ENCODE peak calls at places on chromosomes 11 and 22, in four cellular contexts. One of them, this sample, is unnamed.

GRCh38 chr22:49010086-49010863 is 817.4 kb downstream of the BRD1 start:
- DNase-seq in GM19239: no peak
- DNase-seq in NCI-H1105 treated with DMSO at 0.1 percent for 48 hours: no peak
- DNase-seq in putamen: no peak
- DNase-seq in this sample: no peak

GRCh38 chr11:103673773-103674172 is 362.7 kb upstream of the DDI1 start:
- DNase-seq in GM19239: no peak
- DNase-seq in NCI-H1105 treated with DMSO at 0.1 percent for 48 hours: no peak
- DNase-seq in putamen: no peak
- DNase-seq in this sample: no peak

GRCh38 chr11:6646631-6647281 is 8.9 kb downstream of the DCHS1 start:
- DNase-seq in GM19239: peak; percentile 66
- DNase-seq in NCI-H1105 treated with DMSO at 0.1 percent for 48 hours: no peak
- DNase-seq in putamen: no peak
- DNase-seq in this sample: no peak

GRCh38 chr11:120186799-120187591 is 23.8 kb upstream of the OAF start:
- DNase-seq in GM19239: no peak
- DNase-seq in NCI-H1105 treated with DMSO at 0.1 percent for 48 hours: no peak
- DNase-seq in putamen: no peak
- DNase-seq in this sample: no peak

GRCh38 chr11:42536961-42537360 is 774.8 kb upstream of the API5 start:
- DNase-seq in GM19239: no peak
- DNase-seq in NCI-H1105 treated with DMSO at 0.1 percent for 48 hours: no peak
- DNase-seq in putamen: no peak
- DNase-seq in this sample: no peak

GRCh38 chr22:28925916-28926315 is 42.5 kb downstream of the ZNRF3 start:
- DNase-seq in GM19239: no peak
- DNase-seq in NCI-H1105 treated with DMSO at 0.1 percent for 48 hours: no peak
- DNase-seq in putamen: no peak
- DNase-seq in this sample: no peak

GRCh38 chr11:2251138-2251537 is 19.2 kb downstream of the ASCL2 start:
- DNase-seq in GM19239: no peak
- DNase-seq in NCI-H1105 treated with DMSO at 0.1 percent for 48 hours: no peak
- DNase-seq in putamen: no peak
- DNase-seq in this sample: no peak

GRCh38 chr11:117735350-117735977 is 61.6 kb downstream of the DSCAML1 start:
- DNase-seq in GM19239: no peak
- DNase-seq in NCI-H1105 treated with DMSO at 0.1 percent for 48 hours: no peak
- DNase-seq in putamen: peak; percentile 53
- DNase-seq in this sample: peak; percentile 82

GRCh38 chr11:8777907-8778767 is 95.5 kb downstream of the RPL27A start:
- DNase-seq in GM19239: no peak
- DNase-seq in NCI-H1105 treated with DMSO at 0.1 percent for 48 hours: no peak
- DNase-seq in putamen: no peak
- DNase-seq in this sample: no peak

GRCh38 chr22:31969789-31970489 is 25.6 kb downstream of the YWHAH start:
- DNase-seq in GM19239: peak; percentile 61
- DNase-seq in NCI-H1105 treated with DMSO at 0.1 percent for 48 hours: peak; percentile 83
- DNase-seq in putamen: peak; percentile 70
- DNase-seq in this sample: peak; percentile 76

GRCh38 chr22:37848587-37849088 is 581 bp upstream of the EIF3L start:
- DNase-seq in GM19239: no peak
- DNase-seq in NCI-H1105 treated with DMSO at 0.1 percent for 48 hours: no peak
- DNase-seq in putamen: no peak
- DNase-seq in this sample: no peak

GRCh38 chr11:123580557-123581275 is 73.7 kb downstream of the SCN3B start:
- DNase-seq in GM19239: peak; percentile 88
- DNase-seq in NCI-H1105 treated with DMSO at 0.1 percent for 48 hours: peak; percentile 90
- DNase-seq in putamen: peak; percentile 37
- DNase-seq in this sample: no peak

GRCh38 chr11:20873054-20873453 is 203.7 kb downstream of the NELL1 start:
- DNase-seq in GM19239: no peak
- DNase-seq in NCI-H1105 treated with DMSO at 0.1 percent for 48 hours: peak; percentile 88
- DNase-seq in putamen: no peak
- DNase-seq in this sample: peak; percentile 60

GRCh38 chr22:31212783-31213626 is 907 bp downstream of the LIMK2 start:
- DNase-seq in GM19239: no peak
- DNase-seq in NCI-H1105 treated with DMSO at 0.1 percent for 48 hours: no peak
- DNase-seq in putamen: no peak
- DNase-seq in this sample: no peak